ENCODE peak calls at places on chromosomes 1 and 21, in four cellular contexts. V is fibroblast of pulmonary artery, M is BE2C, N is HFF-Myc. T is an unnamed sample.

GRCh38 chr1:196651637-196652215 is at the start of gene CFH:
- DNase-seq in V (peak), M (no peak), N (peak), T (no peak)

GRCh38 chr1:184311580-184311979 is 75.2 kb upstream of the C1orf21 start:
- DNase-seq in V (no peak), M (no peak), N (no peak), T (no peak)

GRCh38 chr1:117826551-117827078 is 102.8 kb downstream of the GDAP2 start:
- DNase-seq in V (peak), M (peak), N (peak), T (no peak)

GRCh38 chr1:88191917-88192316 is 492.2 kb upstream of the PKN2 start:
- DNase-seq in V (no peak), M (no peak), N (no peak), T (no peak)

GRCh38 chr1:173505401-173505800 is 28.3 kb downstream of the PRDX6 start:
- DNase-seq in V (no peak), M (no peak), N (no peak), T (no peak)

GRCh38 chr1:236575523-236575922 is 28.8 kb downstream of the HEATR1 start:
- DNase-seq in V (peak), M (no peak), N (no peak), T (no peak)

GRCh38 chr1:152110860-152111514 is 4.3 kb downstream of the TCHH start:
- DNase-seq in V (peak), M (peak), N (no peak), T (peak)

GRCh38 chr21:27300770-27301169 is 333.9 kb upstream of the ADAMTS5 start:
- DNase-seq in V (no peak), M (no peak), N (no peak), T (no peak)

GRCh38 chr1:168004531-168004930 is 67.7 kb upstream of the MPC2 start:
- DNase-seq in V (no peak), M (no peak), N (no peak), T (no peak)

GRCh38 chr1:39076127-39076798 is 50.1 kb downstream of the NDUFS5 start:
- DNase-seq in V (peak), M (no peak), N (no peak), T (no peak)

GRCh38 chr1:241627453-241628329 is 12.5 kb downstream of the CHML start:
- DNase-seq in V (peak), M (peak), N (no peak), T (no peak)

GRCh38 chr21:35075546-35075945 is 26.4 kb upstream of the RUNX1 start:
- DNase-seq in V (peak), M (no peak), N (no peak), T (no peak)

GRCh38 chr1:51516639-51517158 is 2.4 kb downstream of the EPS15 start:
- DNase-seq in V (no peak), M (no peak), N (no peak), T (no peak)

GRCh38 chr1:239243003-239243402 is 143.4 kb upstream of the CHRM3 start:
- DNase-seq in V (no peak), M (no peak), N (no peak), T (no peak)

GRCh38 chr1:1616838-1617237 is 1.5 kb downstream of the MIB2 start:
- DNase-seq in V (no peak), M (peak), N (no peak), T (no peak)

GRCh38 chr1:161962094-161962887 is 61.4 kb downstream of the OLFML2B start:
- DNase-seq in V (peak), M (no peak), N (peak), T (no peak)

GRCh38 chr21:39845581-39846130 is 21.6 kb upstream of the PCP4 start:
- DNase-seq in V (no peak), M (no peak), N (no peak), T (no peak)

DNA sequence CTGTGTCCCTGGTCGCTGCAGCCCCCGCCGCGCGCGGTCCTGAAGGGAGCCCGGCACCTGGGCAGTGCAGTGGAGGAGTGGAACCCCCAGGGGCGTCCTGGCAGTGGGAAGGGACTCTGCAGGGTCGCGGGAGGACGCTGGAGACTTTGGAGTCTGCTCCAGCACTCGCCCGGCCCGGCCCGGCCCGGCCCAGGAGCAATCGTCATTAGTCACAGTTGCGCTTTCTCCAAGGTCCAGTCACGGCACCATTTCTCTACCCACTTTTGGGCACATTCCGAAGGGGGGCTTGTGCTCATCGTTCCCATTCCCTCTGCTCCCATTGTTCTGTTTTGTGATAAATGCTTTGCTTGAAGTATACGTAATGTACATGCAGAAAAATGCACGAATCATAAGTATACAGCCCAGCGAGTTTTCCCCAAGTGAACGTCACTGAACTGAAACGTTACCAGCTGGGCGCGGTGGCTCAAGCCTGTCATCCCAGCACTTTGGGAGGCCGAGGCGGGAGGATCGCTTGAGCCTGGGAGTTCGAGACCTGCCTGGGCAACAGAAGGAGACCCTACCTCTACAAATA is 996 bp downstream of the THAP3 start:
- DNase-seq in V (peak), M (no peak), N (no peak), T (no peak)
- TF ChIP-seq CTCF in V (no peak), M (no peak), N (no peak), T (no peak)

DNA sequence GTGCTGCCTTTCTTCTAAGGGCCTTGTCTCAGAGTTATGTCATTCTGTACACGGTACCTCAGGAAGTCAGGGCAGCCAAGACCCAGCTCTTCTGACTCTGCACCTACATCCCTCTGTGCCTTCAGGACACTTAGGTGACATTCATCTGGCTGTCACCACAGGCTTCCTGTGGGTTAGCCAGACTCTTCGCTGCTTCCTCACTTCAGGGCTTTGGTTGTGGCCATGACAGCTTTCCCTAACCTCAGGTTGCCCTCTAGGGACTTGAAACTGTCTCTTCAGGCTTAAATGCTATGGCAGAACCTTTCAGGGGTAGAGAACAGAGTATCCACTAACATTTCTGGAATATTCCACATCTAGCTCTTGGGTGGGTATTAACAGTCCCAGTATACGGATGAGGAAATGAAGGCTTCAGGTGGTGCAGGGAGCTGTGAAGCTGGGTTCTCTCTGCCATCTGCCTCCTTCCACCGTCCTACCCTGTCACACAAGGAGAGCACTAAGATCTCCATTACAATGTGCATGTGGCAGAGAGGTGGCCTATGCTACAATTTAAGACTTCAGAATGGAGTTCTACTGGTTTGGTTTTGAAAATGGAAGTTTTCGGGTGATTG is 9.9 kb downstream of the TSSK3 start:
- DNase-seq in V (no peak), M (no peak), N (no peak), T (no peak)
- TF ChIP-seq CTCF in V (no peak), M (no peak), N (no peak), T (no peak)

DNA sequence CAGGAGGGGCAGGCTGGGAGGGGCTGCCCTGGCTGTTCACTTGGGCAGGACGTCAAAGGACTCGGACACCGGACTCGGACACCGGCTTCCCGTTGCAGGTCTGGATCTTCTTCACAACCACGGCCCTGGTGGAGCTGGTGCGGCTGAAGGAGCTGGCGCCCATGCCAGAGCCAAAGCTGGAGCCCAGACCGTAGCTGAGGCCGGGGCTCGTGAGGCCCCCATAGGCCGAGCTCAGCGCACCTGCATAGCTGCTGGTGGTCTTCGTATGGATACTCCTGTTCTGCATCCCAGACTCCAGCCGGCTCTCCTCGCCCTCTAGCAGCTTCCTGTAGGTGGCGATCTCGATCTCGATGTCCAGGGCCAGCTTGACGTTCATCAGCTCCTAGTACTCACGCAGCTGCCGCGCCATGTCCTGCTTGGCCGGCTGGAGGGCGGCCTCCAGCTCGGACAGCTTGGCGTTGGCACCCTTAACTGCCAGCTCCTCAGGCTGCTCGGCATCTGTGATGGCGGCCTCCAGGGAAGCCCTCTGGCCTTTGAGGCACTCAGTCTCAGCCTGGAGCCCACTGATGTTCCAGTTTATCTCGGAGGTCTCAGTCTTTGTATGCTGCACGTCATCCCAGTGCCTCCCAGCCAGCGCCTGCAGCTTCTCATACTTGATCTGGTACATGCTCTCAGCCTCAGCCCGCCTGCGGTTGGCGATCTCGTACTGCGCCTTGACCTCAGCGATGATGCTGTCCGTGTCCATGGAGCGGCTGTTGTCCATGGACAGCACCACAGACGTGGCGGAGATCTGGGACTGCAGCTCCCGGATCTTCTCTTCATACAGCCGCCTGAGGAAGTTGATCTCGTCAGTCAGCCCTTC is 15.1 kb upstream of the KLF17 start:
- DNase-seq in V (no peak), M (no peak), N (no peak), T (peak)
- TF ChIP-seq CTCF in V (no peak), M (no peak), N (peak), T (no peak)

GRCh38 chr1:3472906-3473305 is 18.4 kb downstream of the ARHGEF16 start:
- DNase-seq in V (no peak), M (no peak), N (no peak), T (no peak)

GRCh38 chr1:3470650-3471355 is 16.3 kb downstream of the ARHGEF16 start:
- DNase-seq in V (no peak), M (peak), N (no peak), T (peak)

GRCh38 chr1:3469849-3470649 is 15.6 kb downstream of the ARHGEF16 start:
- DNase-seq in V (no peak), M (peak), N (no peak), T (peak)

GRCh38 chr1:3472088-3472850 is 17.8 kb downstream of the ARHGEF16 start:
- DNase-seq in V (no peak), M (no peak), N (no peak), T (peak)

DNA sequence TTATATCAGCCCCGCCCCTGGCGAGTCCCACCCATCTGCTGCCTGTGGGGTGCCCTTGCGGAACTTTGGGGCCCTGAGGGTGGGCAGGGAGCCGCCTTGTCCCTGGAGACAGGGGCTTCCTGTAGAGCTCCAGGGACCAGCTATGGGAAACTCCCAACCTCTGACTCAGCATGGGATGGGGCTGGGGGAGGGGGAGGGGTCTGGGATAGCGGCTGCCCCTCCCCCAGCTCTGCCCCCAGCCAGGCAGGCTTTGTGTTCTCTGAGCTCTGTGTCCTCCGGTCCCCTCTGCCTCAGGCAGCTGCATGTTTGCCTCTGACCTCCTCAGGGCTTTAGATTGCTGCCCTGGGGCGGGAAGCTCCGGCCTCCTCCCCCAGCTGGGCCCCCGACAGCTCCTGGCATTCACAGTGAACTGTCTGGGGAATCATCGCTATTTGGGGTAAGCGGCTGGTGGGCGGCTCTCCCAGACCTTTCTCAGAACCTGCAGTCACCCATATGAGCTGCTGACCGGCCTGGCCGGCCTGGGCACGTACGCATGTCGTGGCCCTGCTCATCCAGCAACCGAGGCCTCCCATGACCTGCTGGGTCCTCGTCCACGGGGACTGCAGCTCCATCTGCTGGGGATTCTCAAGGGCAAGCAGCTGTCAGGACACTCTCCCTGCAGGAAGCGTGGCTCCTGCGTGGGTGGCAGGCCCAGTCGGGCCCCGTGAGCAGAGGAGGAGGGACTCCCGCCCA is 17.1 kb downstream of the ARHGEF16 start:
- DNase-seq in V (peak), M (peak), N (no peak), T (peak)
- TF ChIP-seq CTCF in V (peak), M (peak), N (peak), T (no peak)

GRCh38 chr1:53176452-53177344 is 19.9 kb upstream of the CPT2 start:
- DNase-seq in V (peak), M (peak), N (no peak), T (peak)
- TF ChIP-seq CTCF in V (peak), M (peak), N (peak), T (no peak)

T was measured in glutamatergic neuron.